ENCODE peak calls at places on chromosomes 6 and 20, in seven cellular contexts. F, Y, T, W, M, R and C are unnamed samples.

GRCh38 chr20:59253779-59254319 is 46.6 kb upstream of the EDN3 start:
- DNase-seq in F (no peak), Y (no peak), T (no peak), W (no peak), M (no peak), R (no peak), C (peak)

GRCh38 chr20:61644387-61645076 is 392.5 kb downstream of the CDH4 start:
- DNase-seq in F (no peak), Y (no peak), T (no peak), W (no peak), M (no peak), R (no peak), C (no peak)

GRCh38 chr20:62651285-62652021 is 9.2 kb downstream of the SLCO4A1 start:
- DNase-seq in F (peak), Y (no peak), T (no peak), W (peak), M (no peak), R (no peak), C (peak)

GRCh38 chr6:136920858-136921520 is 1.1 kb upstream of the SLC35D3 start:
- DNase-seq in F (peak), Y (no peak), T (no peak), W (peak), M (peak), R (peak), C (no peak)

GRCh38 chr6:133435065-133435728 is 194.0 kb downstream of the EYA4 start:
- DNase-seq in F (no peak), Y (no peak), T (no peak), W (no peak), M (no peak), R (peak), C (no peak)

GRCh38 chr20:64244281-64244805 is 11.2 kb upstream of the PCMTD2 start:
- DNase-seq in F (no peak), Y (no peak), T (no peak), W (no peak), M (no peak), R (no peak), C (no peak)

GRCh38 chr6:16921399-16922110 is 160.3 kb upstream of the ATXN1 start:
- DNase-seq in F (no peak), Y (no peak), T (no peak), W (no peak), M (no peak), R (no peak), C (no peak)

GRCh38 chr6:136761227-136761922 is 30.9 kb downstream of the MAP3K5 start:
- DNase-seq in F (no peak), Y (no peak), T (no peak), W (no peak), M (no peak), R (no peak), C (no peak)

GRCh38 chr6:41430875-41431274 is 95.5 kb downstream of the NCR2 start:
- DNase-seq in F (no peak), Y (no peak), T (peak), W (no peak), M (no peak), R (no peak), C (no peak)

GRCh38 chr6:158939255-158940170 is 60.5 kb downstream of the RSPH3 start:
- DNase-seq in F (peak), Y (no peak), T (no peak), W (no peak), M (peak), R (no peak), C (no peak)

GRCh38 chr6:84615113-84615850 is 149.1 kb downstream of the TBX18 start:
- DNase-seq in F (no peak), Y (no peak), T (no peak), W (no peak), M (no peak), R (no peak), C (no peak)

GRCh38 chr6:34234667-34235604 is 1.7 kb upstream of the HMGA1 start:
- DNase-seq in F (peak), Y (no peak), T (no peak), W (peak), M (peak), R (peak), C (no peak)

GRCh38 chr6:168157272-168158007 is 78.4 kb upstream of the FRMD1 start:
- DNase-seq in F (no peak), Y (peak), T (peak), W (no peak), M (no peak), R (no peak), C (no peak)

GRCh38 chr6:56073315-56073714 is 174.1 kb downstream of the COL21A1 start:
- DNase-seq in F (no peak), Y (no peak), T (peak), W (no peak), M (no peak), R (no peak), C (no peak)

GRCh38 chr20:51628533-51629398 is 86.2 kb upstream of the NFATC2 start:
- DNase-seq in F (no peak), Y (peak), T (peak), W (no peak), M (no peak), R (no peak), C (no peak)

GRCh38 chr6:46287043-46287442 is 116.3 kb upstream of the ENPP5 start:
- DNase-seq in F (no peak), Y (no peak), T (no peak), W (no peak), M (no peak), R (no peak), C (no peak)

GRCh38 chr6:67916389-67916788 is 718.7 kb upstream of the ADGRB3 start:
- DNase-seq in F (no peak), Y (peak), T (peak), W (no peak), M (no peak), R (no peak), C (no peak)

GRCh38 chr6:170139531-170139930 is 151.3 kb downstream of the DLL1 start:
- DNase-seq in F (no peak), Y (no peak), T (no peak), W (no peak), M (peak), R (peak), C (no peak)

GRCh38 chr6:113994934-113995342 is 24.0 kb upstream of the HDAC2 start:
- DNase-seq in F (peak), Y (peak), T (peak), W (no peak), M (no peak), R (no peak), C (no peak)

GRCh38 chr6:160226118-160226541 is 32.5 kb downstream of the SLC22A2 start:
- DNase-seq in F (no peak), Y (no peak), T (no peak), W (no peak), M (no peak), R (no peak), C (no peak)

GRCh38 chr20:17782768-17783167 is 83.0 kb downstream of the BANF2 start:
- DNase-seq in F (peak), Y (no peak), T (no peak), W (no peak), M (no peak), R (no peak), C (no peak)

GRCh38 chr20:35511814-35512420 is 17.5 kb downstream of the C20orf173 start:
- DNase-seq in F (no peak), Y (peak), T (no peak), W (no peak), M (no peak), R (no peak), C (no peak)

GRCh38 chr20:33843854-33844253 is 32.7 kb downstream of the CHMP4B start:
- DNase-seq in F (peak), Y (no peak), T (no peak), W (no peak), M (no peak), R (no peak), C (peak)

GRCh38 chr6:72649032-72649984 is 27.4 kb downstream of the KCNQ5 start:
- DNase-seq in F (peak), Y (peak), T (peak), W (no peak), M (no peak), R (no peak), C (no peak)

GRCh38 chr6:6439778-6440177 is 119.3 kb upstream of the F13A1 start:
- DNase-seq in F (no peak), Y (no peak), T (no peak), W (no peak), M (no peak), R (no peak), C (no peak)

GRCh38 chr6:105545947-105546710 is 143.2 kb upstream of the PREP start:
- DNase-seq in F (no peak), Y (no peak), T (peak), W (no peak), M (no peak), R (no peak), C (no peak)

GRCh38 chr20:64099086-64099786 is 8.1 kb downstream of the NPBWR2 start:
- DNase-seq in F (no peak), Y (no peak), T (no peak), W (no peak), M (peak), R (no peak), C (no peak)

GRCh38 chr6:1015819-1016218 is 296.1 kb upstream of the FOXQ1 start:
- DNase-seq in F (no peak), Y (no peak), T (no peak), W (no peak), M (no peak), R (no peak), C (no peak)

GRCh38 chr6:48535569-48535968 is 424.6 kb upstream of the PTCHD4 start:
- DNase-seq in F (no peak), Y (peak), T (peak), W (no peak), M (no peak), R (no peak), C (no peak)

GRCh38 chr6:79872303-79872702 is 75.0 kb downstream of the ELOVL4 start:
- DNase-seq in F (no peak), Y (no peak), T (no peak), W (no peak), M (no peak), R (no peak), C (no peak)

GRCh38 chr20:62066983-62067433 is 1.3 kb upstream of the TAF4 start:
- DNase-seq in F (no peak), Y (no peak), T (no peak), W (no peak), M (no peak), R (no peak), C (no peak)

GRCh38 chr6:157139054-157139708 is 184.1 kb downstream of the TMEM242 start:
- DNase-seq in F (no peak), Y (no peak), T (no peak), W (no peak), M (no peak), R (no peak), C (no peak)

GRCh38 chr20:10565922-10566897 is 107.6 kb downstream of the JAG1 start:
- DNase-seq in F (no peak), Y (no peak), T (no peak), W (no peak), M (no peak), R (no peak), C (no peak)

GRCh38 chr20:38579219-38579618 is 1.8 kb upstream of the ADIG start:
- DNase-seq in F (no peak), Y (no peak), T (no peak), W (peak), M (no peak), R (no peak), C (no peak)

GRCh38 chr20:32017711-32018251 is 7.5 kb downstream of the CCM2L start:
- DNase-seq in F (no peak), Y (no peak), T (no peak), W (no peak), M (peak), R (peak), C (peak)

GRCh38 chr6:116363759-116364158 is 7.0 kb upstream of the DSE start:
- DNase-seq in F (no peak), Y (no peak), T (no peak), W (no peak), M (no peak), R (no peak), C (no peak)

GRCh38 chr6:170269151-170269872 is 21.6 kb downstream of the DLL1 start:
- DNase-seq in F (no peak), Y (no peak), T (no peak), W (no peak), M (peak), R (no peak), C (no peak)

GRCh38 chr6:169292340-169293124 is 38.9 kb upstream of the THBS2 start:
- DNase-seq in F (no peak), Y (peak), T (peak), W (no peak), M (no peak), R (no peak), C (no peak)

GRCh38 chr6:45741437-45742166 is 274.1 kb downstream of the CLIC5 start:
- DNase-seq in F (no peak), Y (peak), T (peak), W (no peak), M (no peak), R (no peak), C (no peak)

GRCh38 chr6:36121752-36122494 is 8.4 kb upstream of the MAPK13 start:
- DNase-seq in F (no peak), Y (no peak), T (no peak), W (no peak), M (no peak), R (no peak), C (no peak)

GRCh38 chr6:36119927-36120477 is 10.3 kb upstream of the MAPK13 start:
- DNase-seq in F (no peak), Y (no peak), T (no peak), W (no peak), M (no peak), R (no peak), C (no peak)

GRCh38 chr6:36119209-36119608 is 11.1 kb upstream of the MAPK13 start:
- DNase-seq in F (no peak), Y (no peak), T (no peak), W (no peak), M (no peak), R (no peak), C (no peak)

GRCh38 chr6:36120979-36121706 is 9.2 kb upstream of the MAPK13 start:
- DNase-seq in F (peak), Y (no peak), T (no peak), W (peak), M (no peak), R (no peak), C (peak)

DNA sequence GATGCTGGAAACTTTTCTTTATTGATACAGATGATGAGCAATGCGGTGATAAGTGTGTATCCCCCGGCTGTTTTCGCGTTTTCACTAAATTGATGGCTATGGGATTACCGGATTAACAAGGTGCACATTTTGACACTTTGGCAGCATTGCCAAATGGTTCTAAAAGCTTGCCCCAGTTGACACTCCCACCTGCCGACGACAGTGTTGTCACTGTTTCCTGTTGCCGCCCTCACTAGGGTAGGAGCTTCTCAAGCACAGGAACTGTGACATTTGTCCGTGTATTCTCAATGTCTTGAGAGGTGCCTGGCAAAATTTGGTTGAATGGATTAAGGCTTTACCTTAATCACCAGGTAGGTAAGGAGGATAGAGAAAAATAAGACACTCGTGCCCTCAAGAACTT is 9.8 kb upstream of the MAPK13 start:
- DNase-seq in F (no peak), Y (no peak), T (no peak), W (no peak), M (no peak), R (no peak), C (peak)
- H3K4me3 ChIP-seq in F (no peak), Y (no peak), T (no peak), W (no peak), M (no peak), R (no peak), C (peak)

GRCh38 chr6:150068786-150069648 is at the start of gene ULBP3:
- DNase-seq in F (peak), Y (peak), T (peak), W (peak), M (peak), R (peak), C (peak)
- H3K4me3 ChIP-seq in F (peak), Y (peak), T (peak), W (peak), M (peak), R (peak), C (peak)

GRCh38 chr20:57620274-57620990 is at the start of gene ZBP1:
- DNase-seq in F (peak), Y (no peak), T (no peak), W (no peak), M (no peak), R (peak), C (peak)

GRCh38 chr20:57619053-57619831 is 984 bp downstream of the ZBP1 start:
- DNase-seq in F (peak), Y (no peak), T (no peak), W (no peak), M (no peak), R (peak), C (peak)

GRCh38 chr20:57618091-57618765 is 2.0 kb downstream of the ZBP1 start:
- DNase-seq in F (no peak), Y (no peak), T (no peak), W (no peak), M (no peak), R (no peak), C (peak)

GRCh38 chr20:57617079-57617795 is 3.0 kb downstream of the ZBP1 start:
- DNase-seq in F (no peak), Y (no peak), T (no peak), W (no peak), M (no peak), R (peak), C (no peak)

GRCh38 chr20:57618766-57619052 is 1.5 kb downstream of the ZBP1 start:
- DNase-seq in F (no peak), Y (no peak), T (no peak), W (no peak), M (no peak), R (no peak), C (no peak)
- H3K4me3 ChIP-seq in F (peak), Y (no peak), T (no peak), W (no peak), M (no peak), R (no peak), C (peak)

GRCh38 chr20:21513181-21513663 is 642 bp downstream of the NKX2-2 start:
- DNase-seq in F (no peak), Y (no peak), T (no peak), W (no peak), M (peak), R (no peak), C (no peak)

GRCh38 chr20:21512634-21513180 is 1.2 kb downstream of the NKX2-2 start:
- DNase-seq in F (no peak), Y (no peak), T (no peak), W (no peak), M (peak), R (no peak), C (no peak)

GRCh38 chr20:21514553-21515251 is 838 bp upstream of the NKX2-2 start:
- DNase-seq in F (no peak), Y (no peak), T (no peak), W (no peak), M (peak), R (no peak), C (no peak)

GRCh38 chr20:21515300-21516179 is 1.7 kb upstream of the NKX2-2 start:
- DNase-seq in F (no peak), Y (no peak), T (no peak), W (no peak), M (peak), R (no peak), C (no peak)

GRCh38 chr20:21513881-21514540 is at the start of gene NKX2-2:
- DNase-seq in F (no peak), Y (no peak), T (no peak), W (no peak), M (peak), R (no peak), C (no peak)
- H3K4me3 ChIP-seq in F (no peak), Y (no peak), T (peak), W (peak), M (peak), R (peak), C (peak)

DNA sequence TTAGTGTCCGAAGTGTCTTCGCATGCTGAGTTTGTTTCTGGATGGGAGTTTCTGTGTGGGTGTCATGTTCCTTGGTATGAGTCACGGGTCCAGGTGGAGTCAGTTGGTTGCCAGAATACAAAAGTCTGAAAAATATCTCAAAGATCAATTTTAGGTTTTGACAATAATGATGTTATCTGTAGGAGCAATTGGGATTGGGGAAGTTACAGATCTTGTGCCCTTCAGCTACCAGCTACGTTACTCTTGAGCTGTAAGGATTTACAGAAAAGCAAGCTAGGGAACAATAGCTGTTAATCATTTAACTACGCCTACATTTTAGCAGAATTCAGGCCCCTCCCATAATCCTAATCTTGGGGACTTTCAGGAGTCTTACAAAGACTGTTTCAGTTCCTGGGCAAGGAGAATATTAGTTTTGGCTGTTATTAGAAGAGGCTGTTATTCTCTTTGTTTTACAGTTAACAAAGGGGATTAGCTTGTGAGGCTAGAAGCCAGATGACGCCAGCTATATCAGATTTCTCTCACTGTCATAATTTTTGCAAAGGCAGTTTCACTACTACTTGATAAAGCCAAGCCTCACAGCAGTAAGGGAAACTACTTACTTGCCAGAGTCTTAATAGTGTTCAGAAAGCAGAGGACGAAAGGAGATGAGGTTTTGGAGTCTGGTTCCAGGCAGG is 15.4 kb upstream of the SLC22A16 start:
- DNase-seq in F (no peak), Y (no peak), T (peak), W (no peak), M (no peak), R (no peak), C (no peak)
- H3K4me3 ChIP-seq in F (no peak), Y (no peak), T (no peak), W (no peak), M (no peak), R (no peak), C (no peak)

GRCh38 chr20:3811421-3812258 is 8.7 kb upstream of the AP5S1 start:
- DNase-seq in F (no peak), Y (peak), T (peak), W (peak), M (peak), R (peak), C (peak)
- H3K4me3 ChIP-seq in F (no peak), Y (peak), T (peak), W (no peak), M (peak), R (peak), C (peak)

GRCh38 chr6:117908246-117909107 is 1.4 kb downstream of the SLC35F1 start:
- DNase-seq in F (no peak), Y (no peak), T (no peak), W (peak), M (no peak), R (no peak), C (no peak)
- H3K4me3 ChIP-seq in F (no peak), Y (peak), T (peak), W (peak), M (peak), R (no peak), C (no peak)

GRCh38 chr6:30452736-30453507 is 36.4 kb upstream of the HLA-E start:
- DNase-seq in F (no peak), Y (no peak), T (no peak), W (no peak), M (peak), R (no peak), C (no peak)

GRCh38 chr6:30447237-30447636 is 42.1 kb upstream of the HLA-E start:
- DNase-seq in F (no peak), Y (no peak), T (no peak), W (no peak), M (no peak), R (no peak), C (no peak)

GRCh38 chr6:30446259-30446658 is 43.0 kb upstream of the HLA-E start:
- DNase-seq in F (no peak), Y (no peak), T (no peak), W (no peak), M (no peak), R (no peak), C (no peak)

GRCh38 chr6:30450908-30451818 is 38.1 kb upstream of the HLA-E start:
- DNase-seq in F (no peak), Y (peak), T (no peak), W (peak), M (peak), R (peak), C (peak)

DNA sequence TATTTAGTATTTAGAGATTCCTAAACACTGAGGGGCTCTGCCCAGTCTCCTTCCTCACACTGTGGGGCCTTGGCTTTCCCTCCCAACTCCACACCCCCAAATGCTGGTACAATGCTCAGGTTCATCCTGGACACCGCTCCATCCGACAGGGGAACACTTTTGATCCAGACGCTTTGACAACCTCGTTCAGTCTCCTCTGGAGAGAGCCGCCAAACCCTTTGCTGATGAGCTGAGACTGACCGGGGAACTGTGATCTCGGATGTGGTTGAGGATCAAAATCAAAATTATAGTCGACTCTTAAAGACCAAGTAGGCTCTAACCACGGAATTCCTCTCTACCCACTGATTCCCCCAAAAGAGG is 38.8 kb upstream of the HLA-E start:
- DNase-seq in F (no peak), Y (no peak), T (no peak), W (no peak), M (no peak), R (no peak), C (no peak)
- H3K4me3 ChIP-seq in F (no peak), Y (no peak), T (peak), W (no peak), M (no peak), R (no peak), C (peak)